ENCODE peak calls at places on chromosomes 1 and 21, in four cellular contexts. D is ACHN, X is neural crest cell, E is A549. G is an unnamed sample.

GRCh38 chr1:231866392-231867331 is 240.1 kb downstream of the DISC1 start:
- DNase-seq in X (peak), D (peak), E (peak), G (peak)

GRCh38 chr1:235648954-235649721 is 446 bp downstream of the GNG4 start:
- DNase-seq in D (peak), E (peak), X (peak), G (peak)

GRCh38 chr1:24416666-24417391 is 1.2 kb downstream of the NIPAL3 start:
- DNase-seq in E (no peak), D (peak), X (no peak), G (peak)

GRCh38 chr1:25103180-25103790 is 129.0 kb downstream of the SYF2 start:
- DNase-seq in D (no peak), X (no peak), E (no peak), G (no peak)

GRCh38 chr1:12052008-12052573 is 11.0 kb upstream of the TNFRSF8 start:
- DNase-seq in E (peak), X (no peak), D (peak), G (peak)

GRCh38 chr1:184940226-184940625 is 34.1 kb downstream of the NIBAN1 start:
- DNase-seq in D (no peak), E (no peak), X (no peak), G (no peak)

GRCh38 chr1:100924212-100924611 is 28.3 kb downstream of the SLC30A7 start:
- DNase-seq in D (no peak), E (no peak), X (no peak), G (no peak)

GRCh38 chr1:147292012-147292411 is 49.5 kb downstream of the CHD1L start:
- DNase-seq in X (no peak), D (peak), E (no peak), G (peak)

GRCh38 chr1:162193815-162194214 is 124.3 kb downstream of the NOS1AP start:
- DNase-seq in D (peak), E (no peak), X (no peak), G (no peak)

GRCh38 chr1:59697138-59697811 is 117.5 kb upstream of the HOOK1 start:
- DNase-seq in X (no peak), D (no peak), E (no peak), G (no peak)

GRCh38 chr1:32204943-32205361 is 519 bp upstream of the IQCC start:
- DNase-seq in E (no peak), X (no peak), D (no peak), G (no peak)

GRCh38 chr1:116711061-116711582 is 43.1 kb upstream of the CD2 start:
- DNase-seq in D (no peak), E (no peak), X (no peak), G (peak)

GRCh38 chr1:63913533-63913932 is 139.7 kb downstream of the ROR1 start:
- DNase-seq in E (no peak), D (no peak), X (no peak), G (no peak)

GRCh38 chr1:160061376-160062100 is 8.4 kb downstream of the KCNJ10 start:
- DNase-seq in E (no peak), D (no peak), X (peak), G (no peak)

GRCh38 chr1:72412286-72412685 is 129.9 kb upstream of the NEGR1 start:
- DNase-seq in E (no peak), X (no peak), D (no peak), G (no peak)

GRCh38 chr21:34243562-34243961 is 120.2 kb upstream of the KCNE2 start:
- DNase-seq in E (peak), D (peak), X (no peak), G (no peak)

GRCh38 chr21:18204931-18205330 is 39.7 kb upstream of the CHODL start:
- DNase-seq in E (no peak), D (no peak), X (no peak), G (no peak)

GRCh38 chr1:183622884-183623785 is 12.4 kb downstream of the ARPC5 start:
- DNase-seq in E (peak), X (peak), D (peak), G (peak)

GRCh38 chr1:183635112-183635605 is 424 bp downstream of the ARPC5 start:
- DNase-seq in X (peak), D (peak), E (no peak), G (no peak)

GRCh38 chr21:42552407-42553336 is 39.0 kb downstream of the SLC37A1 start:
- DNase-seq in X (no peak), D (no peak), E (no peak), G (no peak)

GRCh38 chr1:182598296-182598695 is 5.9 kb downstream of the RGS16 start:
- DNase-seq in E (no peak), D (no peak), X (no peak), G (no peak)

GRCh38 chr1:8463144-8463927 is 145.4 kb downstream of the SLC45A1 start:
- DNase-seq in D (no peak), X (no peak), E (no peak), G (no peak)

GRCh38 chr1:20814472-20814871 is 27.4 kb upstream of the HP1BP3 start:
- DNase-seq in X (no peak), E (no peak), D (no peak), G (no peak)

G was measured in A172.